ENCODE peak calls at places on chromosome 17, in four cellular contexts. One of them, this sample, is unnamed.

GRCh38 chr17:9360610-9361571 is 214.7 kb downstream of the STX8 start:
- DNase-seq in foreskin fibroblast: peak; percentile 67
- DNase-seq in GM23338: no peak
- DNase-seq in glutamatergic neuron: no peak
- DNase-seq in this sample: peak; percentile 53

GRCh38 chr17:60874772-60875171 is 197.1 kb downstream of the BCAS3 start:
- DNase-seq in glutamatergic neuron: no peak
- DNase-seq in GM23338: no peak
- DNase-seq in foreskin fibroblast: no peak
- DNase-seq in this sample: no peak

GRCh38 chr17:57366558-57367351 is 110.4 kb downstream of the MSI2 start:
- DNase-seq in glutamatergic neuron: no peak
- DNase-seq in foreskin fibroblast: no peak
- DNase-seq in GM23338: no peak
- DNase-seq in this sample: no peak

GRCh38 chr17:73592531-73592961 is 51.7 kb downstream of the SDK2 start:
- DNase-seq in foreskin fibroblast: no peak
- DNase-seq in glutamatergic neuron: no peak
- DNase-seq in GM23338: no peak
- DNase-seq in this sample: peak; percentile 45

GRCh38 chr17:80996422-80997305 is 5.0 kb downstream of the CHMP6 start:
- DNase-seq in GM23338: no peak
- DNase-seq in glutamatergic neuron: no peak
- DNase-seq in foreskin fibroblast: no peak
- DNase-seq in this sample: no peak

GRCh38 chr17:81251091-81251942 is 12.2 kb downstream of the NDUFAF8 start:
- DNase-seq in foreskin fibroblast: no peak
- DNase-seq in GM23338: no peak
- DNase-seq in glutamatergic neuron: peak; percentile 71
- DNase-seq in this sample: no peak

GRCh38 chr17:34201225-34201624 is 53.9 kb upstream of the CCL2 start:
- DNase-seq in GM23338: no peak
- DNase-seq in foreskin fibroblast: no peak
- DNase-seq in glutamatergic neuron: no peak
- DNase-seq in this sample: no peak

GRCh38 chr17:73571524-73572130 is 72.6 kb downstream of the SDK2 start:
- DNase-seq in glutamatergic neuron: no peak
- DNase-seq in GM23338: no peak
- DNase-seq in foreskin fibroblast: no peak
- DNase-seq in this sample: no peak

GRCh38 chr17:1351967-1352366 is 48.1 kb downstream of the YWHAE start:
- DNase-seq in foreskin fibroblast: no peak
- DNase-seq in glutamatergic neuron: no peak
- DNase-seq in GM23338: no peak
- DNase-seq in this sample: no peak

GRCh38 chr17:39144414-39144813 is 7.0 kb downstream of the PLXDC1 start:
- DNase-seq in GM23338: no peak
- DNase-seq in foreskin fibroblast: peak; percentile 62
- DNase-seq in glutamatergic neuron: no peak
- DNase-seq in this sample: peak; percentile 64

GRCh38 chr17:64778102-64778366 is 115.9 kb upstream of the SMURF2 start:
- DNase-seq in foreskin fibroblast: no peak
- DNase-seq in GM23338: no peak
- DNase-seq in glutamatergic neuron: no peak
- DNase-seq in this sample: no peak

GRCh38 chr17:59897090-59897489 is 4.2 kb downstream of the RPS6KB1 start:
- DNase-seq in foreskin fibroblast: no peak
- DNase-seq in glutamatergic neuron: no peak
- DNase-seq in GM23338: no peak
- DNase-seq in this sample: no peak

GRCh38 chr17:7144203-7144602 is 29.6 kb upstream of the ASGR2 start:
- DNase-seq in GM23338: peak; percentile 66
- DNase-seq in glutamatergic neuron: no peak
- DNase-seq in foreskin fibroblast: no peak
- DNase-seq in this sample: no peak

GRCh38 chr17:49254066-49254465 is 23.5 kb upstream of the PHOSPHO1 start:
- DNase-seq in GM23338: no peak
- DNase-seq in glutamatergic neuron: no peak
- DNase-seq in foreskin fibroblast: no peak
- DNase-seq in this sample: no peak

GRCh38 chr17:44108440-44109311 is 14.8 kb downstream of the HDAC5 start:
- DNase-seq in foreskin fibroblast: peak; percentile 97
- DNase-seq in GM23338: no peak
- DNase-seq in glutamatergic neuron: peak; percentile 66
- DNase-seq in this sample: peak; percentile 93

GRCh38 chr17:70622382-70623260 is 453.3 kb downstream of the KCNJ2 start:
- DNase-seq in glutamatergic neuron: peak; percentile 77
- DNase-seq in foreskin fibroblast: peak; percentile 8
- DNase-seq in GM23338: peak; percentile 82
- DNase-seq in this sample: no peak

GRCh38 chr17:40312131-40312731 is 3.3 kb downstream of the RARA start:
- DNase-seq in foreskin fibroblast: no peak
- DNase-seq in GM23338: no peak
- DNase-seq in glutamatergic neuron: peak; percentile 10
- DNase-seq in this sample: no peak

GRCh38 chr17:57915532-57915931 is 39.7 kb downstream of the CUEDC1 start:
- DNase-seq in foreskin fibroblast: no peak
- DNase-seq in glutamatergic neuron: peak; percentile 41
- DNase-seq in GM23338: no peak
- DNase-seq in this sample: no peak

GRCh38 chr17:79109584-79109983 is 35.0 kb downstream of the ENGASE start:
- DNase-seq in GM23338: peak; percentile 56
- DNase-seq in glutamatergic neuron: no peak
- DNase-seq in foreskin fibroblast: no peak
- DNase-seq in this sample: no peak

GRCh38 chr17:14205992-14206461 is 30.6 kb downstream of the CDRT15 start:
- DNase-seq in GM23338: peak; percentile 17
- DNase-seq in glutamatergic neuron: no peak
- DNase-seq in foreskin fibroblast: no peak
- DNase-seq in this sample: no peak

GRCh38 chr17:64679710-64680216 is 17.7 kb upstream of the SMURF2 start:
- DNase-seq in foreskin fibroblast: peak; percentile 98
- DNase-seq in GM23338: no peak
- DNase-seq in glutamatergic neuron: no peak
- DNase-seq in this sample: peak; percentile 99

GRCh38 chr17:82238562-82239201 is 9.8 kb downstream of the SLC16A3 start:
- DNase-seq in foreskin fibroblast: no peak
- DNase-seq in GM23338: no peak
- DNase-seq in glutamatergic neuron: no peak
- DNase-seq in this sample: peak; percentile 72

GRCh38 chr17:42210046-42210445 is 15.8 kb upstream of the GHDC start:
- DNase-seq in foreskin fibroblast: no peak
- DNase-seq in GM23338: no peak
- DNase-seq in glutamatergic neuron: no peak
- DNase-seq in this sample: no peak

GRCh38 chr17:29874931-29875596 is 55.0 kb downstream of the SSH2 start:
- DNase-seq in GM23338: no peak
- DNase-seq in glutamatergic neuron: no peak
- DNase-seq in foreskin fibroblast: no peak
- DNase-seq in this sample: no peak

GRCh38 chr17:72477529-72477928 is 356.7 kb downstream of the SOX9 start:
- DNase-seq in glutamatergic neuron: no peak
- DNase-seq in GM23338: no peak
- DNase-seq in foreskin fibroblast: no peak
- DNase-seq in this sample: no peak

GRCh38 chr17:19418312-19418992 is 7.4 kb downstream of the RNF112 start:
- DNase-seq in foreskin fibroblast: peak; percentile 36
- DNase-seq in glutamatergic neuron: no peak
- DNase-seq in GM23338: no peak
- DNase-seq in this sample: peak; percentile 15

GRCh38 chr17:39094607-39095308 is 56.7 kb downstream of the PLXDC1 start:
- DNase-seq in GM23338: no peak
- DNase-seq in glutamatergic neuron: no peak
- DNase-seq in foreskin fibroblast: no peak
- DNase-seq in this sample: no peak

GRCh38 chr17:41682611-41683010 is 6.1 kb upstream of the EIF1 start:
- DNase-seq in GM23338: no peak
- DNase-seq in glutamatergic neuron: no peak
- DNase-seq in foreskin fibroblast: no peak
- DNase-seq in this sample: no peak

GRCh38 chr17:37747222-37747621 is 2.4 kb upstream of the HNF1B start:
- DNase-seq in GM23338: no peak
- DNase-seq in foreskin fibroblast: no peak
- DNase-seq in glutamatergic neuron: no peak
- DNase-seq in this sample: no peak

GRCh38 chr17:80284631-80285030 is 24.0 kb downstream of the RNF213 start:
- DNase-seq in foreskin fibroblast: no peak
- DNase-seq in glutamatergic neuron: no peak
- DNase-seq in GM23338: peak; percentile 71
- DNase-seq in this sample: no peak

GRCh38 chr17:56599093-56599492 is 5.6 kb downstream of the NOG start:
- DNase-seq in GM23338: no peak
- DNase-seq in glutamatergic neuron: no peak
- DNase-seq in foreskin fibroblast: no peak
- DNase-seq in this sample: no peak

GRCh38 chr17:38352245-38353083 is 820 bp downstream of the SOCS7 start:
- DNase-seq in foreskin fibroblast: no peak
- DNase-seq in GM23338: peak; percentile 69
- DNase-seq in glutamatergic neuron: peak; percentile 66
- DNase-seq in this sample: no peak

GRCh38 chr17:81601525-81602120 is 35.3 kb downstream of the NPLOC4 start:
- DNase-seq in foreskin fibroblast: peak; percentile 70
- DNase-seq in glutamatergic neuron: no peak
- DNase-seq in GM23338: peak; percentile 78
- DNase-seq in this sample: no peak

DNA sequence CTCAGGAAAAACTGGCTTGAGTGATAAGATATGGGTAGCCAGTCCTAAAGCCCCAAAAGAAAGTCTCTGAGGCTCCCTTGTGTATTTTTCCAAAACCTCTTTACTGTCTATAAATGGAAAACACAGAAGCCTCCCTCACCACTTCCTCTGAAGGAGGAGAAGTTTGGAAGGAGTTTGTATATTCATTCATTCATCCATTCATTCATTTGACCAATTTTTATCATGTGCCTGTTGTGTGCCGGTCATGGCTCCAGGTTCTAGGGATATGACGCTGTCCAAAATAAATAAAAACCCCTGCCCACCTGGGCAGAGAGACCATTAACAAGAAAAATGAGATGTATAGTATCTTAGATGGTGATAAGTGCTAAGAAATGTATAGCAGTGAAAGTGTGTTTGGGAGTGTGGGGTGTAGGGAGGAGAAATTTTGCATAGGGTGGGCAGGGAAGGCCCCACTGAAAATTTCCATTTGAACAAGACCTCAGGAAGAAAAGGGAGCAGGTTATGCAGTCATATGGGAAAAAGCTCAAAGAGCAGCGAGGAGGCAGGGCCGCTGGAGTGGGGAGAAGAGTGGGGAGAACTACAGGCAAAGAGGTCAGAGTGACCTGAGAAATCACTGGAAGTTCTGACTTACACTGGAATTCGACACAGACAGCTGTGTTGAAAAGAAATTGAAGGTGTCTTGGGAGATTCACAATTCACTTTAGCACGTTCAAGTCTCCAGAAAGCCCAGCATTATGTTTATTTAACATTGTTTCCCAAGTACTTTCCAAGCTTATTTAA is 6.1 kb upstream of the WIPI1 start:
- DNase-seq in foreskin fibroblast: no peak
- DNase-seq in GM23338: no peak
- DNase-seq in glutamatergic neuron: no peak
- DNase-seq in this sample: no peak
- TF ChIP-seq CTCF in foreskin fibroblast: no peak
- TF ChIP-seq CTCF in GM23338: no peak
- TF ChIP-seq CTCF in glutamatergic neuron: peak; percentile 25
- TF ChIP-seq CTCF in this sample: no peak

GRCh38 chr17:32349854-32350661 is at the start of gene ZNF207:
- DNase-seq in foreskin fibroblast: peak; percentile 96
- DNase-seq in GM23338: peak; percentile 99
- DNase-seq in glutamatergic neuron: peak; percentile 93
- DNase-seq in this sample: peak; percentile 77
- TF ChIP-seq CTCF in foreskin fibroblast: no peak
- TF ChIP-seq CTCF in GM23338: no peak
- TF ChIP-seq CTCF in glutamatergic neuron: no peak
- TF ChIP-seq CTCF in this sample: peak; percentile 8

DNA sequence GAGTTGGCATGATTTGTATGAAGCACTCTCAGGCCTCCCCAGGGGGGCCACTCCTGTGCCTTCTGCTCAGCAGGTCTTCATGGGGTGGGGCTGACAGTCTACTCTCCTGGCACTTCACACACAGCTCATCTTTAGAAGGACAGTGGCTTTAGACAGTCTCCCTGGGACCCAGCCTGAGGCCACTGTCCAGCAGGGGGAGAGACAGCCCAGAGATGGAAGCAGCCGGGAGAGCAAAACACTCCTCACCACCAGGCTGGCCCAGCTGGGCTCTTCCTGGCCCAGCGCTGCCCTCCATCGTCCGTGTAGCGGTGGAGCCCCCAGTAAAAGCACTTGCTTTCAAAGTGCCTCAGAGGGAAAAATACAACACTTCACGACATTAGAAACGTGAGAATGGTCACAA is 62.0 kb upstream of the CRHR1 start:
- DNase-seq in glutamatergic neuron: peak; percentile 73
- DNase-seq in foreskin fibroblast: no peak
- DNase-seq in GM23338: peak; percentile 77
- DNase-seq in this sample: no peak
- TF ChIP-seq CTCF in glutamatergic neuron: peak; percentile 38
- TF ChIP-seq CTCF in foreskin fibroblast: peak; percentile 19
- TF ChIP-seq CTCF in GM23338: peak; percentile 60
- TF ChIP-seq CTCF in this sample: peak; percentile 36

GRCh38 chr17:32342603-32343325 is 791 bp upstream of the C17orf75 start:
- DNase-seq in glutamatergic neuron: no peak
- DNase-seq in foreskin fibroblast: no peak
- DNase-seq in GM23338: no peak
- DNase-seq in this sample: no peak

GRCh38 chr17:32341857-32342602 is at the start of gene C17orf75:
- DNase-seq in glutamatergic neuron: peak; percentile 82
- DNase-seq in GM23338: peak; percentile 87
- DNase-seq in foreskin fibroblast: peak; percentile 73
- DNase-seq in this sample: no peak

GRCh38 chr17:32335647-32336046 is 6.3 kb downstream of the C17orf75 start:
- DNase-seq in glutamatergic neuron: no peak
- DNase-seq in GM23338: no peak
- DNase-seq in foreskin fibroblast: peak; percentile 24
- DNase-seq in this sample: peak; percentile 71

GRCh38 chr17:32345953-32346600 is 3.9 kb upstream of the ZNF207 start:
- DNase-seq in GM23338: no peak
- DNase-seq in glutamatergic neuron: no peak
- DNase-seq in foreskin fibroblast: no peak
- DNase-seq in this sample: no peak

DNA sequence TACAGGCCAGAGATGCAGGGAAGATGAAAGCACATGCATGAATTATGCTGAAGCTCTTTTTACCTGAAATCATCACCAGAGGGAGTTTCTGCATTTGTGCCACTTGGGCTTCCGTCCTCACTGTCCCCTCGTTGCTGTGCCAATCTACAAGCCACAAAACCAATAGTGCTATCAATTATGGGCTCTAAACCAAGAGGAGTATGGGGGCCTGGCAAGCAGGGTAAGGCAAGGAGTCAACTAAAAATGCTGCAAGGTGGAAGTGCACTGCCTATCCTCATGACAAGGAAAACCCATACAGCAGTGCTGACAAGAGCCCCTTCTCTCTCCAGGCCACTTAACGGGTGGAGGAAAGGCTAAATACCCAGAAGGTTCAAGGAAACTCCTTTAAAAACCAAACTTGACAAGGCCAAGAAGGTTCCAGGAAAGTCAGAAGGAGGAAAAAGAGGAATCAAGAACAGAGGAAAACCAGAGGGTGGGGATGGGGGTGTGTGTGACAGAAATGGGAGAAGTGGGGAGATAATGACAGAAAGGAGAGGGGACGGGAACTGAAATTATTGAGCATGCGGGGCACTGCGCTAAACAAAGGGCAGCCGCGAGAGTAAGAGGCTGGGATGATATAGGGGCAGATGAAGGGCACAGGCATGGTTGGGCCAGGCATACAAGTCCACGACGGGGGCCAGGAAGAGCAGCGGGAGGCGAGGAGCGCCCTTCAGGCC is 674 bp downstream of the C17orf75 start:
- DNase-seq in glutamatergic neuron: no peak
- DNase-seq in GM23338: no peak
- DNase-seq in foreskin fibroblast: no peak
- DNase-seq in this sample: no peak
- TF ChIP-seq CTCF in glutamatergic neuron: no peak
- TF ChIP-seq CTCF in GM23338: no peak
- TF ChIP-seq CTCF in foreskin fibroblast: no peak
- TF ChIP-seq CTCF in this sample: peak; percentile 26